ENCODE peak calls at places on chromosomes 11 and 22, in seven cellular contexts. C, J, N, K, Y, Q and U are unnamed samples.

GRCh38 chr11:24575392-24575791 is 78.5 kb downstream of the LUZP2 start:
- DNase-seq in Q (no peak), K (peak), N (no peak), C (no peak), J (no peak), Y (no peak), U (no peak)

GRCh38 chr22:47366026-47366767 is 603.7 kb downstream of the TBC1D22A start:
- DNase-seq in Q (no peak), J (no peak), K (no peak), Y (no peak), C (no peak), N (no peak), U (no peak)

GRCh38 chr22:32583921-32584335 is 109.3 kb downstream of the FBXO7 start:
- DNase-seq in Y (no peak), J (no peak), Q (no peak), C (no peak), K (peak), N (no peak), U (no peak)

GRCh38 chr11:128161994-128162393 is 425.4 kb downstream of the ETS1 start:
- DNase-seq in C (no peak), Y (no peak), Q (no peak), K (no peak), J (no peak), N (no peak), U (no peak)

GRCh38 chr22:38069372-38070249 is 12.4 kb downstream of the PICK1 start:
- DNase-seq in J (peak), C (no peak), Q (no peak), Y (no peak), K (peak), N (peak), U (no peak)

GRCh38 chr11:76329084-76329648 is 51.8 kb downstream of the THAP12 start:
- DNase-seq in K (peak), N (no peak), Q (peak), Y (no peak), J (no peak), C (no peak), U (no peak)

GRCh38 chr11:123493393-123494063 is 63.5 kb downstream of the GRAMD1B start:
- DNase-seq in K (no peak), C (no peak), Q (no peak), Y (no peak), N (no peak), J (no peak), U (no peak)

GRCh38 chr11:35337136-35337918 is 82.0 kb downstream of the SLC1A2 start:
- DNase-seq in J (no peak), Q (peak), C (peak), N (no peak), K (peak), Y (peak), U (no peak)

GRCh38 chr11:70142171-70142875 is 60.8 kb upstream of the FADD start:
- DNase-seq in K (no peak), C (peak), Q (peak), N (no peak), Y (no peak), J (no peak), U (no peak)

GRCh38 chr11:116148056-116148455 is 624.7 kb downstream of the BUD13 start:
- DNase-seq in C (no peak), K (no peak), N (no peak), Y (no peak), Q (no peak), J (no peak), U (peak)

GRCh38 chr22:32457031-32457430 is 7.2 kb downstream of the BPIFC start:
- DNase-seq in Q (no peak), C (no peak), J (no peak), Y (no peak), K (no peak), N (no peak), U (no peak)

GRCh38 chr11:117654856-117655255 is 142.2 kb downstream of the DSCAML1 start:
- DNase-seq in K (no peak), Q (no peak), C (no peak), J (no peak), N (no peak), Y (no peak), U (no peak)

GRCh38 chr11:110196241-110196754 is 100.1 kb downstream of the RDX start:
- DNase-seq in K (peak), Y (no peak), J (peak), Q (peak), C (peak), N (no peak), U (no peak)

GRCh38 chr11:70242885-70243284 is 27.6 kb upstream of the PPFIA1 start:
- DNase-seq in Y (no peak), Q (no peak), K (no peak), J (no peak), N (no peak), C (no peak), U (no peak)

GRCh38 chr11:110173775-110174644 is 80.8 kb downstream of the ZC3H12C start:
- DNase-seq in J (peak), K (peak), Q (peak), C (peak), Y (peak), N (peak), U (peak)

GRCh38 chr11:130052556-130052955 is 17.1 kb upstream of the APLP2 start:
- DNase-seq in Q (no peak), K (no peak), C (no peak), Y (no peak), J (no peak), N (no peak), U (no peak)

GRCh38 chr11:65576867-65577755 is 1.3 kb downstream of the EHBP1L1 start:
- DNase-seq in Q (no peak), K (peak), J (peak), C (peak), Y (peak), N (peak), U (peak)

GRCh38 chr11:44382118-44382517 is 72.2 kb upstream of the ALX4 start:
- DNase-seq in Q (no peak), J (no peak), N (no peak), Y (no peak), K (no peak), C (no peak), U (no peak)

GRCh38 chr22:37222440-37222971 is 10.2 kb upstream of the SSTR3 start:
- DNase-seq in J (peak), N (no peak), Q (no peak), Y (no peak), K (no peak), C (no peak), U (no peak)

GRCh38 chr11:30468881-30469280 is 117.3 kb downstream of the MPPED2 start:
- DNase-seq in J (no peak), C (no peak), K (no peak), Q (no peak), N (no peak), Y (no peak), U (no peak)

GRCh38 chr11:114315749-114316368 is 19.7 kb downstream of the NNMT start:
- DNase-seq in J (peak), Q (no peak), C (peak), N (no peak), Y (peak), K (no peak), U (no peak)

GRCh38 chr11:78446210-78446609 is 28.6 kb upstream of the GAB2 start:
- DNase-seq in N (no peak), K (no peak), Q (no peak), C (no peak), Y (no peak), J (no peak), U (no peak)

GRCh38 chr22:43474161-43475101 is 62.6 kb downstream of the MPPED1 start:
- DNase-seq in Q (no peak), Y (no peak), K (no peak), J (no peak), N (no peak), C (no peak), U (no peak)

GRCh38 chr11:119852741-119853140 is 123.7 kb upstream of the NECTIN1 start:
- DNase-seq in J (no peak), N (no peak), C (no peak), Q (no peak), K (no peak), Y (no peak), U (no peak)

GRCh38 chr11:58647141-58647699 is 24.8 kb downstream of the CNTF start:
- DNase-seq in N (no peak), J (no peak), K (no peak), Y (no peak), C (no peak), Q (no peak), U (no peak)

GRCh38 chr11:19615503-19615902 is 97.1 kb upstream of the NAV2 start:
- DNase-seq in Q (no peak), K (no peak), N (no peak), Y (no peak), C (no peak), J (no peak), U (no peak)

GRCh38 chr11:122178795-122179194 is 62.8 kb upstream of the BLID start:
- DNase-seq in C (no peak), Q (no peak), Y (no peak), N (no peak), J (no peak), K (peak), U (no peak)

GRCh38 chr22:38202437-38203089 is 769 bp downstream of the MAFF start:
- DNase-seq in C (no peak), J (peak), N (peak), K (peak), Y (peak), Q (no peak), U (peak)

GRCh38 chr22:17969732-17970131 is 54.6 kb downstream of the MICAL3 start:
- DNase-seq in K (peak), Y (no peak), J (no peak), N (no peak), C (peak), Q (no peak), U (no peak)

GRCh38 chr22:46002757-46003270 is 25.9 kb upstream of the WNT7B start:
- DNase-seq in Q (no peak), K (peak), J (no peak), N (no peak), C (peak), Y (no peak), U (no peak)

GRCh38 chr22:24441406-24442351 is 14.3 kb downstream of the ADORA2A start:
- DNase-seq in C (no peak), K (no peak), Q (no peak), Y (no peak), N (no peak), J (no peak), U (no peak)

GRCh38 chr11:11946180-11946579 is 62.2 kb downstream of the DKK3 start:
- DNase-seq in N (no peak), K (peak), Y (no peak), J (no peak), C (no peak), Q (no peak), U (no peak)

GRCh38 chr11:68659158-68659921 is 25.0 kb upstream of the GAL start:
- DNase-seq in J (peak), N (peak), Q (no peak), Y (peak), C (peak), K (peak), U (peak)

DNA sequence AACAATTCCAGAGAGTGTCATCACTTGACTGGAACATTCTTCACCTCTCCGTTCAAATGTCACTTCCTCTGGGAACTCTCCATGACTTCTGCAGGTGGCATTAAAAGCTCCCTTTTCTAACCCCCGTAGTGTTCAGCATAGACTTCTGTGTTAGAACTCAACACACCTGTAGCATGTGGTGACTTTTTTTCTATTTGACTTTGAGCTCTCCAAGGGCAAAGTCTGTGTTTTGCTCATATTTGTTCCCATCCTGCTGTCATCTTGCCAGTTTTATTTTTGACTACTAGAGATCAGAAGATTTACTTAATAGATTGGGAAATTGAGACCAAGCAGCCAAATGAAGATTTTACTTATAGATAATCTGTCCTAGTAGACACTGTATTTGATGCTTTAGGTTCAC is 367.1 kb downstream of the INSC start:
- DNase-seq in C (no peak), J (no peak), N (no peak), Q (no peak), Y (no peak), K (no peak), U (no peak)
- TF ChIP-seq CTCF in C (no peak), J (no peak), N (no peak), Q (no peak), Y (no peak), K (no peak), U (no peak)

GRCh38 chr11:133956650-133957633 is at the start of gene IGSF9B:
- DNase-seq in Q (peak), Y (peak), K (peak), N (peak), C (peak), J (peak), U (peak)
- TF ChIP-seq POLR2A in Q (peak), Y (peak), K (no peak), N (no peak), C (no peak), J (no peak), U (no peak)

GRCh38 chr11:80365315-80365714 is 924.5 kb upstream of the TENM4 start:
- DNase-seq in K (no peak), Y (no peak), Q (no peak), J (no peak), C (no peak), N (no peak), U (no peak)
- H3K4me3 ChIP-seq in K (no peak), Y (peak), Q (no peak), J (no peak), C (no peak), N (no peak), U (no peak)

DNA sequence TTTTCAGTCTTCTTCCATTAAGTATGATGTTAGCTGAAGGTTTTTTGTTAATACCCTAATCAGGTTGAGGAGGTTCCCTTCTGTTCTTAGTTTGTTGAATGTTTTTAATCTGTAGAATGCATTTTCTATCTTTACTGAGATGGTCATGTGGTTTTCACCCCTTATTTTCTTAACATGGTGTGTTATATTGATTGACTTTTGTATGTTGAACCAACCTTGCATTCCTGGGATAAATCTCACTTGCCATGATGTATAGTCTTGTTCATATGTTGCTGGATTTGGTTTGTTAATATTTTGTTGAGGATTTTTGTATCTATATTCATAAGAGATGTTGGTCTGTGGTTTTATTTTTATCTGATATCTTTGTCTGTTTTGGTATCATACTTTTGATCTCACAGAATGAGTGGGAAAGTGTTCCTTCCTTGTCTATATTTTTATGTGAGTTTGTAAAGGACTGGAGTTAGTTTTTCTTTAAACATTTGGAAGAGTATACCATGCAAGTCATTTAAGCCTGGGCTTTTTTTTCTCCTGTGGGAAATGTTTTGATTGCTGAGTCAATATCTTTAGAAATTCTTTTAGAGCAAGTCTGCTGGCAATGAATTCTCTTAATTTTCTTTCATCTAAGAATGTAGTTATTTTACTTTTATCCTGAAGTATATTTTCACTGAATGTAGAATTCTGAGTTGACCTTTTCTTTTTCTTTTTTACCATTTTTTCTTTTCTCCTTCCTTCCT is 5.5 kb upstream of the P4HA3 start:
- DNase-seq in K (peak), C (no peak), Y (no peak), J (no peak), Q (no peak), N (no peak), U (no peak)
- TF ChIP-seq CTCF in K (no peak), C (no peak), Y (no peak), J (no peak), Q (no peak), N (no peak), U (no peak)